ENCODE peak calls at places on chromosomes 4 and X, in eight cellular contexts. K, J, L, O, D, V, P and N are unnamed samples.

GRCh38 chr4:37054670-37055069 is 189.9 kb upstream of the NWD2 start:
- DNase-seq in P (no peak), D (no peak), J (no peak), K (no peak), L (no peak), V (no peak), O (peak; percentile 19), N (no peak)

GRCh38 chr4:104465201-104465600 is 29.5 kb downstream of the CXXC4 start:
- DNase-seq in O (no peak), L (no peak), D (no peak), V (no peak), K (no peak), P (no peak), J (no peak), N (no peak)

GRCh38 chr4:8641931-8642650 is 49.5 kb downstream of the CPZ start:
- DNase-seq in L (no peak), D (no peak), V (no peak), K (peak; percentile 67), J (no peak), P (no peak), O (no peak), N (no peak)

GRCh38 chr4:15704145-15704544 is 1.3 kb downstream of the BST1 start:
- DNase-seq in K (no peak), J (no peak), O (no peak), L (no peak), D (no peak), V (no peak), P (no peak), N (no peak)

GRCh38 chr4:76767983-76768382 is 130.0 kb downstream of the SOWAHB start:
- DNase-seq in J (no peak), L (no peak), P (no peak), K (no peak), D (no peak), O (no peak), V (peak; percentile 32), N (no peak)

GRCh38 chrX:122739770-122740169 is 444.3 kb upstream of the GRIA3 start:
- DNase-seq in J (no peak), D (peak; percentile 8), P (no peak), V (peak; percentile 0), O (no peak), L (no peak), K (no peak), N (no peak)

GRCh38 chrX:132539611-132540010 is 50.8 kb upstream of the MBNL3 start:
- DNase-seq in D (no peak), L (no peak), O (no peak), K (no peak), J (no peak), P (no peak), V (no peak), N (no peak)

GRCh38 chr4:105709081-105709450 is 482 bp downstream of the GSTCD start:
- DNase-seq in V (peak; percentile 10), J (peak; percentile 6), L (peak; percentile 66), K (no peak), D (peak; percentile 43), O (peak; percentile 48), P (peak; percentile 27), N (no peak)

GRCh38 chr4:120865985-120866384 is 56.5 kb downstream of the PRDM5 start:
- DNase-seq in K (no peak), P (peak; percentile 73), D (no peak), V (no peak), O (no peak), J (no peak), L (no peak), N (no peak)

GRCh38 chrX:81121513-81122363 is 80.0 kb downstream of the HMGN5 start:
- DNase-seq in L (peak; percentile 92), K (peak; percentile 89), V (peak; percentile 41), D (peak; percentile 90), O (peak; percentile 90), P (peak; percentile 91), J (peak; percentile 86), N (peak; percentile 78)

GRCh38 chrX:39731735-39732134 is 366.0 kb downstream of the BCOR start:
- DNase-seq in L (no peak), P (no peak), O (no peak), V (no peak), J (no peak), K (no peak), D (no peak), N (no peak)

GRCh38 chr4:153765836-153766235 is 6.0 kb upstream of the RNF175 start:
- DNase-seq in O (no peak), V (no peak), L (no peak), P (no peak), D (no peak), K (no peak), J (no peak), N (no peak)

GRCh38 chr4:85092536-85092935 is 126.0 kb upstream of the WDFY3 start:
- DNase-seq in O (no peak), D (no peak), V (no peak), K (no peak), J (no peak), P (no peak), L (no peak), N (no peak)

GRCh38 chr4:111475001-111475400 is 670.3 kb upstream of the FAM241A start:
- DNase-seq in K (peak; percentile 7), O (peak; percentile 63), J (peak; percentile 38), D (peak; percentile 69), L (no peak), P (no peak), V (peak; percentile 17), N (no peak)

GRCh38 chr4:76867880-76868655 is 29.9 kb downstream of the SOWAHB start:
- DNase-seq in K (peak; percentile 82), J (no peak), P (no peak), D (peak; percentile 78), V (no peak), L (no peak), O (no peak), N (no peak)

GRCh38 chr4:150126201-150126879 is 48.1 kb downstream of the DCLK2 start:
- DNase-seq in L (no peak), V (no peak), P (peak; percentile 1), J (no peak), D (no peak), O (no peak), K (no peak), N (no peak)

GRCh38 chrX:79572566-79572965 is 205.4 kb upstream of the ITM2A start:
- DNase-seq in V (no peak), L (no peak), P (no peak), D (no peak), O (no peak), K (no peak), J (no peak), N (no peak)

GRCh38 chr4:117331817-117332216 is 246.4 kb upstream of the TRAM1L1 start:
- DNase-seq in L (no peak), V (no peak), P (no peak), K (no peak), O (no peak), J (no peak), D (no peak), N (no peak)

GRCh38 chr4:168511780-168512467 is 15.1 kb downstream of the PALLD start:
- DNase-seq in O (no peak), J (no peak), L (no peak), D (no peak), P (no peak), K (no peak), V (no peak), N (no peak)

GRCh38 chr4:149881744-149882143 is 66.1 kb upstream of the IQCM start:
- DNase-seq in L (no peak), O (no peak), J (no peak), K (no peak), D (no peak), P (no peak), V (no peak), N (no peak)

GRCh38 chrX:47815901-47816845 is 20.5 kb upstream of the ZNF81 start:
- DNase-seq in D (no peak), J (no peak), L (no peak), O (no peak), P (no peak), K (no peak), V (no peak), N (no peak)

GRCh38 chrX:37679230-37679629 is 6.4 kb upstream of the XK start:
- DNase-seq in O (no peak), J (no peak), L (no peak), D (no peak), P (no peak), V (no peak), K (no peak), N (no peak)

GRCh38 chrX:22526339-22526738 is 253.6 kb downstream of the CBLL2 start:
- DNase-seq in O (no peak), J (peak; percentile 51), K (no peak), P (no peak), L (no peak), D (no peak), V (no peak), N (peak; percentile 59)

GRCh38 chr4:75306496-75306895 is 207.7 kb downstream of the RCHY1 start:
- DNase-seq in O (no peak), P (no peak), D (no peak), L (no peak), J (no peak), V (no peak), K (no peak), N (no peak)

GRCh38 chr4:108473163-108473720 is 147.1 kb upstream of the RPL34 start:
- DNase-seq in D (no peak), P (no peak), L (no peak), J (no peak), V (no peak), K (no peak), O (no peak), N (no peak)

GRCh38 chr4:173500841-173501591 is 29.0 kb downstream of the HAND2 start:
- DNase-seq in P (no peak), V (no peak), D (no peak), O (no peak), L (no peak), K (no peak), J (no peak), N (peak; percentile 24)
- H3K4me3 ChIP-seq in P (no peak overlapping the region), V (no peak overlapping the region), D (no peak overlapping the region), O (no peak overlapping the region), L (peak overlapping the region; percentile 33), K (no peak overlapping the region), J (no peak overlapping the region), N (peak overlapping the region; percentile 38)

DNA sequence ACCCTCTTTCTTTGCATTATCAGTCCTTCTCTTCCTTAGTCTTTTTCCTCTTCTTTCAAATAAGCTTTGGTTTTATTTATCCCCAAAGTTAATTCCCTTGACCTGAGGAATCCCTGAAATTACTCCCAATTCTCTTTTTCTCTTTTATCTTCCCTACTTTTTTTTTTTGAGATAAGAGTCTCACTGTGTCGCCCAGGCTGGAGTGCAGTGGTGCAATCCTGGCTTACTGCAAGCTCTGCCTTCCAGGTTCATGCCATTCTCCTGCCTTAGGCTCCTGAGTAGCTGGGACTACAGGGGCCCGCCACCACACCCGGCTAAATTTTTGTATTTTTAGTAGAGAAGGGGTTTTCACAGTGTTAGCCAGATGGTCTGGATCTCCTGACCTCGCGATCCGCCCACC is 17.8 kb downstream of the CAMK2D start:
- DNase-seq in D (no peak), V (no peak), J (no peak), O (no peak), P (no peak), L (no peak), K (no peak), N (no peak)
- TF ChIP-seq CTCF in D (no peak), V (no peak), J (no peak), O (no peak), P (no peak), L (no peak), K (no peak), N (no peak)

GRCh38 chr4:3372264-3372932 is 69.4 kb upstream of the HGFAC start:
- DNase-seq in D (peak; percentile 2), P (no peak), O (no peak), K (no peak), L (no peak), V (no peak), J (no peak), N (no peak)
- H3K4me3 ChIP-seq in D (no peak overlapping the region), P (no peak overlapping the region), O (no peak overlapping the region), K (no peak overlapping the region), L (no peak overlapping the region), V (no peak overlapping the region), J (no peak overlapping the region), N (no peak overlapping the region)

GRCh38 chr4:157043131-157043530 is 32.8 kb upstream of the GLRB start:
- DNase-seq in P (no peak), J (no peak), K (no peak), V (peak; percentile 2), D (peak; percentile 12), O (peak; percentile 59), L (no peak), N (no peak)
- TF ChIP-seq CTCF in P (no peak), J (no peak), K (no peak), V (no peak), D (peak; percentile 15), O (peak; percentile 14), L (no peak), N (no peak)